ENCODE peak calls at places on chromosomes 7 and 10, in nine cellular contexts. G is esophagus squamous epithelium, P is ovary, O is neuronal stem cell, K is SJSA1, Z is cardiac muscle cell, T is GM23248, L is ascending aorta, I is left ventricle myocardium inferior. U is an unnamed sample. For H3K4me1, the result is how much of the 10 kb centered on the place peaks cover.

GRCh38 chr7:151351027-151351426 is 9.4 kb downstream of the NUB1 start:
- DNase-seq in P (no peak), K (no peak), Z (no peak), L (no peak), I (no peak), O (no peak), T (no peak), G (no peak), U (no peak)

GRCh38 chr7:43506460-43506859 is 76.4 kb upstream of the STK17A start:
- DNase-seq in G (no peak), L (no peak), P (no peak), K (no peak), T (no peak), O (no peak), Z (no peak), I (no peak), U (no peak)

GRCh38 chr7:16739863-16740622 is 13.5 kb upstream of the TSPAN13 start:
- DNase-seq in I (peak), T (peak), Z (peak), K (peak), O (no peak), P (no peak), G (no peak), L (no peak), U (no peak)

GRCh38 chr10:23829556-23829955 is 379.4 kb upstream of the KIAA1217 start:
- DNase-seq in G (no peak), O (no peak), L (no peak), K (no peak), I (no peak), Z (no peak), T (no peak), P (no peak), U (no peak)

GRCh38 chr7:16044620-16045019 is 358.1 kb upstream of the MEOX2 start:
- DNase-seq in L (no peak), I (no peak), Z (no peak), O (no peak), P (no peak), K (no peak), G (no peak), T (no peak), U (no peak)

GRCh38 chr10:110759523-110759922 is 112.2 kb upstream of the PDCD4 start:
- DNase-seq in K (no peak), O (no peak), P (no peak), L (no peak), I (no peak), G (no peak), T (no peak), Z (no peak), U (no peak)

GRCh38 chr10:92550924-92551323 is 23.0 kb downstream of the IDE start:
- DNase-seq in L (no peak), G (no peak), Z (no peak), K (no peak), T (peak), O (no peak), P (no peak), I (no peak), U (no peak)

GRCh38 chr7:24601600-24601999 is 28.3 kb downstream of the PALS2 start:
- DNase-seq in Z (peak), G (no peak), L (no peak), P (no peak), I (no peak), K (no peak), O (no peak), T (no peak), U (no peak)

GRCh38 chr10:59285073-59285472 is 77.3 kb downstream of the FAM13C start:
- DNase-seq in Z (no peak), I (no peak), T (no peak), O (no peak), K (no peak), L (no peak), G (no peak), P (no peak), U (peak)

GRCh38 chr10:23422003-23422411 is 16.9 kb upstream of the OTUD1 start:
- DNase-seq in K (no peak), T (no peak), L (no peak), O (no peak), P (no peak), I (no peak), Z (no peak), G (no peak), U (no peak)

GRCh38 chr7:1899201-1899600 is 229.1 kb downstream of the ELFN1 start:
- DNase-seq in O (no peak), P (no peak), T (peak), I (no peak), K (no peak), L (no peak), Z (peak), G (no peak), U (no peak)

GRCh38 chr10:50999163-50999562 is 75.1 kb upstream of the PRKG1 start:
- DNase-seq in K (no peak), G (no peak), I (no peak), O (no peak), P (no peak), Z (no peak), T (peak), L (no peak), U (no peak)

GRCh38 chr7:80218723-80219122 is 84.1 kb downstream of the GNAI1 start:
- DNase-seq in L (no peak), T (peak), P (no peak), O (no peak), I (no peak), Z (peak), K (no peak), G (no peak), U (no peak)

GRCh38 chr7:138064856-138065357 is 11.4 kb upstream of the AKR1D1 start:
- DNase-seq in K (no peak), Z (peak), L (no peak), I (no peak), P (no peak), T (peak), O (no peak), G (no peak), U (no peak)

GRCh38 chr10:58781873-58782488 is 269.3 kb downstream of the BICC1 start:
- DNase-seq in L (no peak), K (no peak), Z (peak), O (peak), P (no peak), G (no peak), I (no peak), T (peak), U (no peak)

GRCh38 chr7:128705891-128706333 is 33.2 kb upstream of the CALU start:
- DNase-seq in G (no peak), L (no peak), Z (peak), I (no peak), K (no peak), T (peak), P (no peak), O (no peak), U (no peak)

GRCh38 chr10:44310762-44311562 is 73.9 kb downstream of the CXCL12 start:
- DNase-seq in G (no peak), O (peak), L (peak), Z (peak), K (peak), T (peak), I (peak), P (peak), U (peak)

GRCh38 chr10:49539320-49539885 is 482 bp upstream of the ERCC6 start:
- DNase-seq in Z (peak), L (no peak), P (peak), I (peak), K (peak), T (peak), O (peak), G (no peak), U (peak)

GRCh38 chr7:12256025-12256570 is 45.0 kb downstream of the TMEM106B start:
- DNase-seq in Z (no peak), G (no peak), I (no peak), P (no peak), T (peak), O (no peak), L (no peak), K (no peak), U (no peak)

GRCh38 chr7:117946201-117946633 is 73.0 kb upstream of the CTTNBP2 start:
- DNase-seq in L (no peak), K (no peak), I (no peak), Z (no peak), T (no peak), G (no peak), P (no peak), O (no peak), U (no peak)

GRCh38 chr10:24418532-24418931 is 209.6 kb downstream of the KIAA1217 start:
- DNase-seq in L (no peak), T (peak), G (no peak), P (no peak), I (no peak), K (no peak), Z (no peak), O (no peak), U (no peak)

GRCh38 chr10:80413152-80413996 is 5.0 kb downstream of the PRXL2A start:
- DNase-seq in P (no peak), L (no peak), O (no peak), K (peak), Z (peak), G (no peak), T (no peak), I (no peak), U (no peak)

GRCh38 chr7:26293569-26294308 is 2.1 kb downstream of the SNX10 start:
- DNase-seq in T (no peak), P (no peak), O (no peak), Z (no peak), L (no peak), K (no peak), I (no peak), G (no peak), U (no peak)

GRCh38 chr10:96695366-96695765 is 24.9 kb downstream of the PIK3AP1 start:
- DNase-seq in T (no peak), K (no peak), O (no peak), G (no peak), Z (peak), I (no peak), L (no peak), P (no peak), U (no peak)

GRCh38 chr10:86644412-86645110 is 9.8 kb upstream of the OPN4 start:
- DNase-seq in K (no peak), L (peak), O (no peak), P (no peak), T (peak), Z (no peak), I (no peak), G (no peak), U (no peak)

GRCh38 chr7:117705630-117706029 is 167.6 kb downstream of the CTTNBP2 start:
- DNase-seq in K (no peak), L (no peak), G (no peak), P (no peak), I (no peak), Z (no peak), O (no peak), T (no peak), U (no peak)

GRCh38 chr10:132027423-132027983 is 38.2 kb upstream of the JAKMIP3 start:
- DNase-seq in K (no peak), O (no peak), G (no peak), T (no peak), I (no peak), Z (peak), L (no peak), P (no peak), U (no peak)

GRCh38 chr7:111086532-111086931 is 4.4 kb upstream of the LRRN3 start:
- DNase-seq in K (no peak), I (no peak), T (no peak), G (no peak), P (no peak), Z (no peak), L (no peak), O (no peak), U (no peak)

GRCh38 chr10:38076687-38077086 is 17.4 kb upstream of the ZNF37A start:
- DNase-seq in Z (no peak), L (no peak), T (no peak), P (no peak), O (no peak), I (no peak), K (no peak), G (no peak), U (no peak)

GRCh38 chr10:62380002-62380401 is 5.8 kb downstream of the ZNF365 start:
- DNase-seq in G (no peak), I (no peak), L (no peak), T (peak), Z (peak), P (no peak), K (peak), O (no peak), U (no peak)

GRCh38 chr7:8442814-8443304 is 9.4 kb downstream of the NXPH1 start:
- DNase-seq in T (peak), O (peak), L (no peak), I (peak), Z (peak), G (no peak), K (peak), P (no peak), U (no peak)

GRCh38 chr7:107302250-107302649 is 133.4 kb downstream of the HBP1 start:
- DNase-seq in T (no peak), K (no peak), O (no peak), G (no peak), I (no peak), P (no peak), L (no peak), Z (no peak), U (no peak)

GRCh38 chr10:79415736-79416577 is 29.5 kb downstream of the ZCCHC24 start:
- DNase-seq in G (no peak), K (no peak), L (no peak), P (peak), T (no peak), I (peak), Z (no peak), O (no peak), U (peak)

GRCh38 chr7:98930921-98931320 is 52.6 kb downstream of the TRRAP start:
- DNase-seq in I (no peak), O (no peak), K (no peak), T (peak), Z (no peak), G (no peak), P (no peak), L (no peak), U (no peak)

GRCh38 chr7:1990001-1990670 is 242.6 kb downstream of the MAD1L1 start:
- DNase-seq in T (no peak), O (no peak), L (no peak), I (peak), P (no peak), Z (no peak), G (no peak), K (no peak), U (no peak)

GRCh38 chr10:58998924-58999713 is 177.3 kb upstream of the PHYHIPL start:
- DNase-seq in G (no peak), Z (peak), K (no peak), L (peak), O (no peak), T (no peak), P (peak), I (peak), U (peak)

DNA sequence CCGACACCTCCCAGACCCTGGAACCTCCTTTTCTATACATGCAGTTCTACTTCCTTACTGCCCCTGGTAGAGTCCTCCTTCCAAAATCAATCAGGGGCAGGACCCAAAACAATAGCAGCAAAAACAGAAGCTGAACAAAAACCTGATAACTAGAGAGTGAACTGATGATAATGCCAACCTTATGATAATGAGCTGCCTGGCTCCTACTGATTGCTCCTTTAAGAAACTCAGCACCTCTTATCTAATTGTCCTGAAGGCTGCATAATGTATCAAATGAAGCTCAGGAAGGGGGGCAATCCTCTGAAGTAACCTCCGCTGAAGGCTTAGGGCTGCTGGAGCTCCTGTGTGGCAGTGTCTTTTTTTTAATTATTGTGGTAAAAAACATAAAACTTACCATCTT is 257.0 kb downstream of the PHTF2 start:
- DNase-seq in O (no peak), I (no peak), P (no peak), Z (no peak), L (no peak), T (no peak), K (no peak), G (no peak), U (no peak)
- H3K4me1 ChIP-seq in O (under half), I (under half), P (under half), Z (under half), L (under half), T (under half), K (under half), G (under half), U (under half)

GRCh38 chr10:6068006-6068405 is 5.8 kb upstream of the IL2RA start:
- DNase-seq in K (no peak), T (no peak), I (no peak), Z (no peak), P (no peak), G (no peak), L (no peak), O (no peak), U (no peak)

GRCh38 chr10:6068422-6068821 is 6.3 kb upstream of the IL2RA start:
- DNase-seq in Z (no peak), L (no peak), I (peak), P (no peak), G (no peak), K (no peak), O (no peak), T (no peak), U (no peak)

GRCh38 chr10:6067457-6067856 is 5.3 kb upstream of the IL2RA start:
- DNase-seq in I (no peak), P (no peak), T (no peak), K (no peak), Z (no peak), O (no peak), G (no peak), L (no peak), U (no peak)

GRCh38 chr10:6070647-6071046 is 8.5 kb upstream of the IL2RA start:
- DNase-seq in I (no peak), P (no peak), O (no peak), T (peak), K (no peak), Z (peak), G (no peak), L (no peak), U (no peak)

DNA sequence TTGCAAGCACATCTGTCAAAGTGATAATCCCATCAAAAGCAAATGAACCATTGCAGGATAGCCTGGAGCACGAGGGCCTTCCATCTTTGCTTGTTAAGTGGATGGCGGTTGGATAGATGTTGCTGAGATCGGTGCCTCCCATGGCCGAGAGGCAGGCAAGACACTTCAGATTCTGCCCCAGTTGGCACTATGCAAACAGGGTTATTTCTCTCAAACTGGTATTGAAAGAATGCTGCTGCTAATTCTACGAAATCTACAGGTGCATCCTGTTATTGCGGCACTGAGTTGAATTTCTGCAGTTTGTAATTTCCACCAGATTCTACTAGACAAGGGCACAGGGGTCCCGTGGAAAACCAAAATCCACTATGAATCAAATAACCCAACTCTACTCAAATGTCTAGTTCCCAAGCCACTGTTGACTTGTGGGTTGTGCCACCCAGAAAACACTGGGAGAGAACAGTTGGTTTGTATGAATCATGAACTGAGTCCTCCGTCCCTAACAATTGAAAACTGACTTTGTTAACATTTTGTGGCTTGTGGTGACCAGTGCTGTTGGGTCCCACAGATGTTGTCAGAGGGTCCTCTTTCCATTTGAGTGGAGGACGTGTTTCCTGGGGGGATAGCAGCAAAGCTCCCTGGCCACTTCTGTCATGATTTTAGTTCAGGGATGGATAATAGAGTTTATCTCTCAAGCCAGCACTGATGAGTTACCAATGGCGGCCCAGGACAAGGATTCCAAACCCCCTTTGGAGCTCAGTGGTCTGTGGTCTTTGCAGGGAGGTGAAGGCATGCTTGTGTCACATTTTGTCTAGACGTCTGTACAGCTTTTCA is 7.1 kb upstream of the IL2RA start:
- DNase-seq in O (no peak), K (peak), T (no peak), G (no peak), I (no peak), P (no peak), L (no peak), Z (no peak), U (no peak)
- H3K4me1 ChIP-seq in O (under half), K (under half), T (under half), G (under half), I (under half), P (under half), L (under half), Z (under half), U (under half)

GRCh38 chr7:132379292-132379691 is 197.0 kb downstream of the PLXNA4 start:
- DNase-seq in L (no peak), O (no peak), Z (peak), G (no peak), I (no peak), T (no peak), P (no peak), K (no peak), U (no peak)
- H3K4me1 ChIP-seq in L (under half), O (under half), Z (under half), G (under half), I (half or more), T (under half), P (under half), K (under half), U (under half)

GRCh38 chr10:124602121-124602561 is 140.5 kb downstream of the LHPP start:
- DNase-seq in Z (no peak), K (no peak), T (no peak), G (no peak), O (no peak), L (no peak), I (no peak), P (peak), U (no peak)
- H3K4me1 ChIP-seq in Z (under half), K (under half), T (under half), G (under half), O (under half), L (under half), I (under half), P (under half), U (under half)

DNA sequence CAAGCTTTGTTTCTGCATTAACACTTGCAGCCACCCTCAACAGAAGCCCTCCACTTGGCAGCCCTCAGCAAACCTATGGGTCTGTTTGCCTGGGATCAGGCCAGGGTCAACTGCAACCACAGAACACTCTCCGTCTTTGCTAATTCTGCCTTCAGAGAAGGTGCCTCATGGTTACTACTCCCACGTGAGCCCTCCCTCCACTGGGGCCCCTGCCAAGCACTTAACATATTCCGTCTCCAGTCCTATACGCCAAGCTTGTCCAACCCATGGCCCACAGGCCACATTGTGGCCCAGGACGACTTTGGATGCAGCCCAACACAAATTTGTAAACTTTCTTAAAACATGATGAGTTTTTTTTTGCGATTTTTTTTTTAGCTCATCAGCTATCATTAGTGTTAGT is 54.7 kb downstream of the HSPA12A start:
- DNase-seq in G (no peak), I (no peak), O (no peak), K (no peak), L (no peak), P (no peak), Z (peak), T (no peak), U (no peak)
- H3K4me1 ChIP-seq in G (under half), I (half or more), O (under half), K (under half), L (under half), P (under half), Z (under half), T (under half), U (under half)